ENCODE peak calls at places on chromosomes 3 and 15, in nine cellular contexts. G is suprapubic skin, E is transverse colon, Q is tibial nerve, C is upper lobe of left lung, A is A549, X is SK-N-SH, I is stomach, V is ovary. W is an unnamed sample.

GRCh38 chr3:176595307-176595706 is 602.0 kb downstream of the TBL1XR1 start:
- DNase-seq in G (no peak), E (no peak), Q (no peak), C (no peak), A (no peak), X (no peak), I (no peak), V (no peak), W (no peak)

GRCh38 chr15:71716990-71717389 is 93.4 kb upstream of the NR2E3 start:
- DNase-seq in G (no peak), E (no peak), Q (no peak), C (no peak), A (no peak), X (no peak), I (no peak), V (no peak), W (no peak)

GRCh38 chr3:86792316-86792715 is 198.6 kb downstream of the VGLL3 start:
- DNase-seq in G (no peak), E (no peak), Q (no peak), C (no peak), A (no peak), X (no peak), I (no peak), V (no peak), W (no peak)

GRCh38 chr3:86814918-86815655 is 175.9 kb downstream of the VGLL3 start:
- DNase-seq in G (no peak), E (no peak), Q (no peak), C (no peak), A (no peak), X (no peak), I (no peak), V (no peak), W (no peak)

GRCh38 chr15:99331366-99331765 is 80.1 kb downstream of the LRRC28 start:
- DNase-seq in G (no peak), E (no peak), Q (no peak), C (no peak), A (no peak), X (no peak), I (no peak), V (no peak), W (no peak)

GRCh38 chr3:148697311-148698189 is at the start of gene AGTR1:
- DNase-seq in G (peak), E (peak), Q (peak), C (peak), A (peak), X (peak), I (peak), V (peak), W (peak)

GRCh38 chr15:101439285-101439919 is 50.1 kb downstream of the PCSK6 start:
- DNase-seq in G (no peak), E (no peak), Q (peak), C (no peak), A (peak), X (no peak), I (peak), V (no peak), W (no peak)

GRCh38 chr15:26641144-26641543 is 131.7 kb downstream of the GABRB3 start:
- DNase-seq in G (no peak), E (no peak), Q (no peak), C (no peak), A (no peak), X (no peak), I (no peak), V (no peak), W (no peak)

GRCh38 chr3:30538787-30539186 is 67.6 kb upstream of the TGFBR2 start:
- DNase-seq in G (no peak), E (no peak), Q (no peak), C (no peak), A (peak), X (no peak), I (no peak), V (no peak), W (no peak)

GRCh38 chr3:55511895-55512585 is 24.9 kb upstream of the WNT5A start:
- DNase-seq in G (no peak), E (no peak), Q (no peak), C (no peak), A (no peak), X (no peak), I (no peak), V (no peak), W (no peak)

GRCh38 chr3:177294221-177294620 is 96.9 kb upstream of the TBL1XR1 start:
- DNase-seq in G (no peak), E (no peak), Q (peak), C (no peak), A (no peak), X (no peak), I (peak), V (no peak), W (peak)

GRCh38 chr3:63328386-63328785 is 50.3 kb downstream of the SYNPR start:
- DNase-seq in G (no peak), E (no peak), Q (no peak), C (no peak), A (no peak), X (no peak), I (no peak), V (no peak), W (no peak)

GRCh38 chr15:38202356-38202755 is 50.3 kb upstream of the SPRED1 start:
- DNase-seq in G (no peak), E (no peak), Q (no peak), C (no peak), A (no peak), X (no peak), I (no peak), V (no peak), W (no peak)

GRCh38 chr15:93205413-93205812 is 116.4 kb upstream of the RGMA start:
- DNase-seq in G (no peak), E (no peak), Q (peak), C (no peak), A (no peak), X (no peak), I (no peak), V (no peak), W (no peak)

GRCh38 chr3:50572158-50572557 is 2.8 kb downstream of the HEMK1 start:
- DNase-seq in G (peak), E (peak), Q (peak), C (peak), A (peak), X (peak), I (peak), V (peak), W (peak)

GRCh38 chr3:64303401-64303800 is 78.1 kb upstream of the PRICKLE2 start:
- DNase-seq in G (no peak), E (no peak), Q (no peak), C (no peak), A (no peak), X (no peak), I (no peak), V (no peak), W (no peak)

GRCh38 chr15:99248000-99248727 is 1.2 kb downstream of the TTC23 start:
- DNase-seq in G (no peak), E (no peak), Q (no peak), C (no peak), A (no peak), X (no peak), I (no peak), V (no peak), W (no peak)

GRCh38 chr3:59456852-59457485 is 407.1 kb upstream of the CFAP20DC start:
- DNase-seq in G (no peak), E (no peak), Q (no peak), C (no peak), A (no peak), X (no peak), I (no peak), V (no peak), W (no peak)

GRCh38 chr3:16073218-16073617 is 101.3 kb upstream of the GALNT15 start:
- DNase-seq in G (no peak), E (no peak), Q (no peak), C (no peak), A (no peak), X (no peak), I (no peak), V (no peak), W (no peak)
- TF ChIP-seq EP300 in G (no peak), E (no peak), Q (no peak), C (no peak), A (no peak), X (no peak), I (no peak), V (no peak), W (no peak)

GRCh38 chr3:114218578-114219185 is 18.7 kb downstream of the ZNF80 start:
- DNase-seq in G (no peak), E (no peak), Q (no peak), C (no peak), A (no peak), X (no peak), I (no peak), V (no peak), W (no peak)
- TF ChIP-seq EP300 in G (no peak), E (no peak), Q (no peak), C (no peak), A (no peak), X (no peak), I (no peak), V (no peak), W (no peak)

DNA sequence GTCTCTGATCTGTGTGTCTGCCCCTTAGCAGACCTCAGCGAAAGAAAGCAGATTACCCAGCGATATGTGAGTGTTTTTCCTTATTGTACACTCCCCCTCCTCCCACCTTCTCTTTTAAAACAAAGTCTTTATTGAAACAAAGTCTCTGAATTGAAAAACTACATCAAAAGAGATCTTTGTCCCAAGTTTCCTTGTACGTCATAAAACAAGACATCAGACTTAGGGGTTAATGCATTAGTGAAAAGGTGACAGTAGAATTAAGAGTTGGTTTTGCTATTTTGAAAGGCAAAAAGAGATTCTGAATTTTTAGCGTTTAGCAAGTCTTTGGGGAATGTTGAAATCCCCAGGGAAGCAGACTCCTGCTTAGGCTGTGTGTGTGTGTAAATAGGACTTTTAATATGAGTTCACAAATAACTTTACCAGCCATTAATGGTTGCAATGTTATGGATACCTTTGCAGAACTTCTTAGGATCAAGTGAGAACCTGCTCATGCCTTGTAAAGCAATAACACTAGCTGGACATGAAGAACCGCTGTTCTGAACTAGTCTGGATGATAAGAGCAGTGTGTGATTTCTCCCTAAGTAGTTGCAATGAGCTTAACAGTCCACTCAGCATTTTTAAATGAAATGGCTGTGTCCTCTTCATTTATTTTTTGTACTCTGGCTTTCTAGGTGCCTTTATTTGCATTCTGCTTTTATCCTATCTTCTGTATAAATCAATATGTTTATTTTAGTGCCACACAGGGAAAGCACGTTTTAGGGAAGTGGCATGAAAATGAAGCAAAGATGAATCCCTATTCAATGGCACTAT is 136.6 kb downstream of the MCTP2 start:
- DNase-seq in G (no peak), E (no peak), Q (no peak), C (no peak), A (no peak), X (no peak), I (no peak), V (no peak), W (no peak)
- TF ChIP-seq EP300 in G (no peak), E (no peak), Q (no peak), C (no peak), A (no peak), X (no peak), I (no peak), V (no peak), W (no peak)

GRCh38 chr15:69666921-69667811 is 214.5 kb downstream of the RPLP1 start:
- DNase-seq in G (no peak), E (peak), Q (peak), C (peak), A (no peak), X (no peak), I (no peak), V (no peak), W (no peak)

GRCh38 chr15:69666441-69666882 is 213.8 kb downstream of the RPLP1 start:
- DNase-seq in G (no peak), E (peak), Q (no peak), C (peak), A (no peak), X (no peak), I (no peak), V (peak), W (no peak)

GRCh38 chr15:69664572-69665326 is 212.1 kb downstream of the RPLP1 start:
- DNase-seq in G (no peak), E (no peak), Q (no peak), C (no peak), A (no peak), X (peak), I (no peak), V (no peak), W (no peak)

GRCh38 chr15:69663982-69664381 is 211.4 kb downstream of the RPLP1 start:
- DNase-seq in G (no peak), E (no peak), Q (no peak), C (no peak), A (no peak), X (no peak), I (no peak), V (no peak), W (no peak)

GRCh38 chr15:69665641-69666091 is 213.0 kb downstream of the RPLP1 start:
- DNase-seq in G (no peak), E (no peak), Q (no peak), C (no peak), A (no peak), X (peak), I (no peak), V (peak), W (no peak)
- TF ChIP-seq EP300 in G (no peak), E (no peak), Q (no peak), C (no peak), A (no peak), X (no peak), I (no peak), V (no peak), W (no peak)

GRCh38 chr15:69729167-69729748 is 276.6 kb downstream of the RPLP1 start:
- DNase-seq in G (no peak), E (peak), Q (peak), C (no peak), A (no peak), X (peak), I (peak), V (peak), W (no peak)
- TF ChIP-seq EP300 in G (no peak), E (no peak), Q (no peak), C (no peak), A (no peak), X (no peak), I (no peak), V (no peak), W (no peak)

DNA sequence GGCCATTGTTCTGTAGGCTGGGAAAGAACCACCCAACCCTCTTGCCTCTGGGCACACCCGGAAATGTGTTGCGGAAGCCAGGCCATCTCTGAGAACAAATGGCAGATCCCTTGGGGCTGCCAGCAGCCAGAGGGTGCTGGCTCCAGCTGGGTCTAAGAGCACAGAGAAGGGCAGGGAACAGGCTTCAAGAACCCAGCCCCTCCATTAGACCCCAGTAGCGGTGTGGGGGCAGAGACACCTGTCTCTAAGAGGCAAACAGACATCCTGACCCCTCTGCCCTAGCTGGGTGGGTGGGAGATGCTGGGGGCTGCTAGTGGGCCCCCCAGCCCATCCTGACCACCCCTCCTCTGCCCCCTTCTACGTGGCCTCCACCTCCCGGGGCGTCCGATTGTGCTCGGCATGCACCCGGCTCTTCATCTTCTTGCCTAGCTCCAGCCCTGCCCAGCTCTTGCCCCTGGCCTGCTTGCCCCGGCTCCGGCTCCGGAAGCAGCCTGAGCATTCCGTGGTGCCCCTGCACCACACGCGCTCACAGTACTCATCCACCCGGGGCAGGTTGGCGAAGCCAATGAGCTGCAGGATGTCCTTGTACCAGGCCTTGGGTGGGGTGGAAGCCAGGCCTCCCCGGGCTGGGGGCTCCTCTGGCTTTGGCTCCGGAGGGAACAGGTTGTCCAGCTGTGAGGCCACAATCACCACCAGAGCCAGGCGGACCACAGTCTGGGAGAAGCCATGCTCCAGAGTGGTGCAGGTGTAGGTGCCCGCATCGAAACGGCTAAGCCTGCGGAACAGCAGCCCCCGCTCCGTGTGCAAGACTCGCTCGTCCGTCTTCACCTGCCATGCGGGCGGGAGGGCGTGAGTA is 9.4 kb downstream of the SEMA3G start:
- DNase-seq in G (no peak), E (no peak), Q (no peak), C (no peak), A (no peak), X (peak), I (no peak), V (peak), W (peak)
- TF ChIP-seq EP300 in G (no peak), E (no peak), Q (no peak), C (no peak), A (no peak), X (no peak), I (no peak), V (no peak), W (no peak)

W was measured in sigmoid colon.